ENCODE peak calls at places on chromosomes 4 and X, in five cellular contexts. D is H9, R is NT2/D1, Q is fibroblast of mammary gland, E is glutamatergic neuron. F is an unnamed sample.

GRCh38 chr4:96599752-96600151 is 759.9 kb downstream of the PDHA2 start:
- DNase-seq in D (no peak), R (no peak), Q (no peak), E (no peak), F (no peak)

GRCh38 chr4:4860803-4861591 is 1.5 kb downstream of the MSX1 start:
- DNase-seq in D (no peak), R (no peak), Q (peak), E (peak), F (peak)

GRCh38 chr4:143358923-143359694 is 22.4 kb downstream of the GAB1 start:
- DNase-seq in D (no peak), R (no peak), Q (peak), E (no peak), F (no peak)

GRCh38 chrX:68929332-68930150 is 100.7 kb downstream of the EFNB1 start:
- DNase-seq in D (no peak), R (no peak), Q (peak), E (no peak), F (peak)

GRCh38 chr4:182507808-182508207 is 264.6 kb downstream of the TENM3 start:
- DNase-seq in D (no peak), R (no peak), Q (no peak), E (peak), F (no peak)

GRCh38 chrX:108397627-108398392 is 40.4 kb downstream of the COL4A6 start:
- DNase-seq in D (no peak), R (no peak), Q (peak), E (no peak), F (peak)

GRCh38 chrX:139844163-139844562 is 88.7 kb downstream of the ATP11C start:
- DNase-seq in D (no peak), R (no peak), Q (no peak), E (no peak), F (no peak)

GRCh38 chr4:40511017-40511614 is 118.5 kb downstream of the RBM47 start:
- DNase-seq in D (no peak), R (no peak), Q (no peak), E (no peak), F (no peak)

GRCh38 chr4:150006197-150006596 is 72.0 kb upstream of the DCLK2 start:
- DNase-seq in D (no peak), R (no peak), Q (peak), E (no peak), F (peak)

GRCh38 chrX:118352566-118352965 is 6.7 kb downstream of the WDR44 start:
- DNase-seq in D (no peak), R (no peak), Q (no peak), E (no peak), F (no peak)

GRCh38 chrX:18410038-18410437 is 15.4 kb upstream of the CDKL5 start:
- DNase-seq in D (no peak), R (no peak), Q (peak), E (no peak), F (peak)

GRCh38 chr4:106587558-106587957 is 219.0 kb upstream of the GIMD1 start:
- DNase-seq in D (no peak), R (no peak), Q (peak), E (no peak), F (peak)

GRCh38 chr4:162498168-162498567 is 334.4 kb upstream of the FSTL5 start:
- DNase-seq in D (no peak), R (no peak), Q (no peak), E (no peak), F (no peak)

GRCh38 chr4:139391731-139392130 is 62.2 kb upstream of the RAB33B start:
- DNase-seq in D (no peak), R (no peak), Q (no peak), E (no peak), F (no peak)

GRCh38 chr4:73706811-73707210 is 33.6 kb upstream of the CXCL8 start:
- DNase-seq in D (no peak), R (no peak), Q (no peak), E (no peak), F (no peak)

GRCh38 chr4:168737441-168738176 is 240.8 kb downstream of the PALLD start:
- DNase-seq in D (no peak), R (no peak), Q (no peak), E (no peak), F (peak)

GRCh38 chr4:151443247-151443646 is 34.3 kb downstream of the FHIP1A start:
- DNase-seq in D (no peak), R (peak), Q (no peak), E (no peak), F (no peak)

F was measured in fibroblast of gingiva.